ENCODE peak calls at places on chromosome 18, in four cellular contexts. V is hypothalamus, U is WTC11, D is Kasumi-1. Q is an unnamed sample.

GRCh38 chr18:2572144-2572682 is 856 bp downstream of the NDC80 start:
- DNase-seq in D (peak; percentile 33), U (no peak), V (no peak), Q (no peak)

GRCh38 chr18:50594931-50595330 is 35.0 kb downstream of the MAPK4 start:
- DNase-seq in V (no peak), D (no peak), U (no peak), Q (peak; percentile 67)

GRCh38 chr18:54679318-54680149 is 88.5 kb downstream of the DYNAP start:
- DNase-seq in V (no peak), D (peak; percentile 88), U (no peak), Q (peak; percentile 79)

GRCh38 chr18:10033038-10033437 is 119.2 kb downstream of the VAPA start:
- DNase-seq in D (no peak), U (no peak), V (no peak), Q (no peak)

GRCh38 chr18:44826418-44827259 is 146.0 kb downstream of the SETBP1 start:
- DNase-seq in V (no peak), D (peak; percentile 12), U (no peak), Q (peak; percentile 85)

GRCh38 chr18:48896875-48897511 is 53.8 kb downstream of the SMAD7 start:
- DNase-seq in V (no peak), U (peak; percentile 71), D (peak; percentile 90), Q (no peak)

GRCh38 chr18:39938678-39939077 is 2016.4 kb upstream of the PIK3C3 start:
- DNase-seq in V (no peak), U (no peak), D (no peak), Q (no peak)

GRCh38 chr18:25039781-25040180 is 312.2 kb downstream of the ZNF521 start:
- DNase-seq in D (no peak), V (no peak), U (no peak), Q (no peak)

GRCh38 chr18:22124970-22125369 is 44.4 kb upstream of the GATA6 start:
- DNase-seq in D (no peak), U (no peak), V (no peak), Q (no peak)

GRCh38 chr18:55515946-55516710 is 71.9 kb downstream of the TCF4 start:
- DNase-seq in D (no peak), U (no peak), V (no peak), Q (peak; percentile 40)

GRCh38 chr18:25170402-25170801 is 181.6 kb downstream of the ZNF521 start:
- DNase-seq in D (no peak), U (no peak), V (no peak), Q (no peak)

GRCh38 chr18:44130365-44130942 is 550.2 kb upstream of the SETBP1 start:
- DNase-seq in U (peak; percentile 33), D (peak; percentile 62), V (no peak), Q (peak; percentile 53)

GRCh38 chr18:45871655-45872054 is 46.2 kb downstream of the SIGLEC15 start:
- DNase-seq in D (no peak), V (no peak), U (no peak), Q (peak; percentile 74)

GRCh38 chr18:30582078-30582477 is 460.5 kb downstream of the DSC3 start:
- DNase-seq in V (no peak), U (no peak), D (no peak), Q (no peak)

GRCh38 chr18:69935319-69936190 is 12.1 kb downstream of the CD226 start:
- DNase-seq in D (peak; percentile 8), V (no peak), U (no peak), Q (peak; percentile 49)

GRCh38 chr18:72830109-72830508 is 37.7 kb downstream of the NETO1 start:
- DNase-seq in U (peak; percentile 66), V (peak; percentile 10), D (peak; percentile 8), Q (peak; percentile 47)

GRCh38 chr18:74806700-74807416 is 209.2 kb downstream of the ZNF407 start:
- DNase-seq in V (no peak), D (no peak), U (no peak), Q (peak; percentile 93)

GRCh38 chr18:11042247-11042646 is 107.1 kb downstream of the PIEZO2 start:
- DNase-seq in V (no peak), D (no peak), U (no peak), Q (no peak)

GRCh38 chr18:10705291-10705690 is 179.5 kb downstream of the NAPG start:
- DNase-seq in U (no peak), V (no peak), D (no peak), Q (no peak)

Q was measured in epithelial cell of esophagus.